ENCODE peak calls at places on chromosomes 3 and 15, in six cellular contexts. N, V, X, G, Q and E are unnamed samples.

GRCh38 chr3:116394365-116394764 is 50.9 kb downstream of the LSAMP start:
- DNase-seq in N (no peak), V (no peak), X (peak), G (no peak), Q (no peak), E (no peak)

GRCh38 chr3:9690451-9691450 is 12.9 kb upstream of the CPNE9 start:
- DNase-seq in X (peak), N (no peak), G (no peak), V (no peak), Q (no peak), E (no peak)

GRCh38 chr3:55127565-55127964 is 199.7 kb upstream of the LRTM1 start:
- DNase-seq in Q (no peak), G (no peak), N (no peak), V (no peak), X (no peak), E (no peak)

GRCh38 chr15:52678036-52678467 is 1.1 kb downstream of the ATOSA start:
- DNase-seq in Q (peak), V (peak), G (peak), X (peak), N (peak), E (no peak)

GRCh38 chr3:56985460-56986327 is 74.8 kb upstream of the SPATA12 start:
- DNase-seq in N (no peak), Q (no peak), G (no peak), V (no peak), X (peak), E (no peak)

GRCh38 chr15:45714501-45715488 is 80.0 kb downstream of the SQOR start:
- DNase-seq in Q (peak), N (peak), X (peak), V (peak), G (peak), E (no peak)

GRCh38 chr15:44861439-44861910 is 95.0 kb upstream of the TERB2 start:
- DNase-seq in G (no peak), V (no peak), N (no peak), X (no peak), Q (no peak), E (no peak)

GRCh38 chr3:65342084-65342683 is 654.4 kb upstream of the ADAMTS9 start:
- DNase-seq in G (peak), V (peak), Q (peak), X (no peak), N (peak), E (no peak)

GRCh38 chr3:110391640-110392395 is 679.8 kb upstream of the NECTIN3 start:
- DNase-seq in N (no peak), V (no peak), X (peak), G (no peak), Q (no peak), E (no peak)

GRCh38 chr15:32668942-32669341 is 27.4 kb downstream of the SCG5 start:
- DNase-seq in G (no peak), X (no peak), V (no peak), Q (no peak), N (no peak), E (peak)

GRCh38 chr3:178385280-178385952 is 150.8 kb upstream of the KCNMB2 start:
- DNase-seq in G (peak), X (peak), Q (no peak), V (peak), N (peak), E (no peak)

GRCh38 chr3:25592510-25592968 is 72.2 kb downstream of the TOP2B start:
- DNase-seq in G (peak), N (peak), V (peak), X (peak), Q (peak), E (no peak)

GRCh38 chr15:57323806-57324589 is 52.3 kb upstream of the CGNL1 start:
- DNase-seq in V (peak), G (no peak), Q (no peak), X (peak), N (no peak), E (no peak)

GRCh38 chr3:16374047-16375019 is 109.3 kb downstream of the OXNAD1 start:
- DNase-seq in N (no peak), X (no peak), G (no peak), V (no peak), Q (no peak), E (no peak)

GRCh38 chr15:63370764-63371163 is 10.9 kb downstream of the CA12 start:
- DNase-seq in X (no peak), N (no peak), V (no peak), Q (no peak), G (no peak), E (no peak)

GRCh38 chr3:153626158-153626557 is 464.1 kb downstream of the RAP2B start:
- DNase-seq in X (no peak), G (no peak), Q (no peak), N (no peak), V (no peak), E (no peak)

GRCh38 chr3:186261638-186262037 is 100.4 kb downstream of the DGKG start:
- DNase-seq in Q (no peak), X (no peak), N (no peak), V (peak), G (peak), E (no peak)

GRCh38 chr15:71115567-71116351 is 488 bp downstream of the THSD4 start:
- DNase-seq in X (peak), Q (peak), N (peak), G (peak), V (peak), E (no peak)

GRCh38 chr3:27589795-27590194 is 105.6 kb upstream of the SLC4A7 start:
- DNase-seq in V (no peak), Q (no peak), X (peak), G (no peak), N (no peak), E (no peak)

GRCh38 chr3:13204177-13204581 is 130.9 kb upstream of the IQSEC1 start:
- DNase-seq in N (no peak), X (no peak), V (no peak), G (no peak), Q (no peak), E (no peak)

GRCh38 chr3:129625071-129625874 is 18.8 kb upstream of the PLXND1 start:
- DNase-seq in V (no peak), N (no peak), G (no peak), Q (peak), X (no peak), E (peak)

GRCh38 chr3:184361532-184361931 is at the start of the genes CLCN2 and POLR2H:
- DNase-seq in Q (peak), V (peak), X (no peak), N (peak), G (peak), E (no peak)

GRCh38 chr3:119318871-119319270 is 24.7 kb downstream of the ARHGAP31 start:
- DNase-seq in X (peak), N (no peak), G (no peak), Q (no peak), V (no peak), E (no peak)

GRCh38 chr15:101676965-101677364 is 24.8 kb upstream of the TM2D3 start:
- DNase-seq in N (no peak), G (no peak), Q (no peak), X (no peak), V (no peak), E (no peak)

GRCh38 chr15:101452572-101452971 is 36.9 kb downstream of the PCSK6 start:
- DNase-seq in G (no peak), X (no peak), V (no peak), N (no peak), Q (no peak), E (no peak)

GRCh38 chr15:86036243-86036642 is 43.4 kb upstream of the AGBL1 start:
- DNase-seq in V (no peak), G (no peak), X (no peak), Q (no peak), N (no peak), E (no peak)

GRCh38 chr15:38589502-38589901 is 24.9 kb upstream of the RASGRP1 start:
- DNase-seq in Q (no peak), G (no peak), X (peak), V (peak), N (no peak), E (no peak)

GRCh38 chr15:28133281-28133680 is 34.2 kb upstream of the OCA2 start:
- DNase-seq in N (no peak), G (no peak), X (peak), V (no peak), Q (no peak), E (no peak)

GRCh38 chr3:136929984-136930671 is 27.7 kb upstream of the IL20RB start:
- DNase-seq in V (no peak), N (peak), G (no peak), Q (peak), X (no peak), E (no peak)

DNA sequence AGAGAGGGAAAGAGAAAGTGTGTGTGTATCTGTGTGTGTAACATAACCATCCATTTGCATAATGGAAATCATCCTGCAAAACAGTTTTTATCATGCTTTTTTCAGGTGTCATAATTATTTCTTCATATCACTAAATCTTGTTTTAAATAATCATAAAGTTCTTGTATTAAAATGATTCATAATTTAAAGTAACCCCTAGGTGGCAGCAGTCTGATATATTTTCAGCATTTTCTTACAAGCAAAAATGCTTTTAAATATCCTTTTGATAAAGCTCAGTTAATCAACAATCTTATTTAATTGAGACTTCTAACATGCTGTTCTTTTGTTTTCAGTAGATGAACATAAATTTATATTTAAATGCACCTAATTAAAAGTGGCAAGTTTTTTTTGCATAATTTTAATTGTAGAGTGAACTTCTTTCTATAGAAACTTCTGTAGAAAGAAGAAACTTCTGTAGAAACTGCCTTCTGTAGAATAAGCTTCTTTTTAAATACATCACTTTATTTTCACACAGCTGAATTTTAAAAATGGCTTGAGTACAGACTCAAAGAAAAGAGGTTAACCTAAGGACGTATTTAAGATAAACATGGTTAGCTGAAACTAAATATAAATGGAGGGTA is 72.5 kb downstream of the OPA1 start:
- DNase-seq in N (no peak), V (peak), Q (no peak), X (peak), G (peak), E (no peak)
- TF ChIP-seq CTCF in N (peak), V (peak), Q (no peak), X (peak), G (peak), E (peak)

GRCh38 chr3:149371001-149371722 is 6.3 kb downstream of the TM4SF1 start:
- DNase-seq in Q (no peak), G (no peak), V (peak), X (peak), N (no peak), E (no peak)
- TF ChIP-seq CTCF in Q (no peak), G (no peak), V (peak), X (no peak), N (no peak), E (no peak)

DNA sequence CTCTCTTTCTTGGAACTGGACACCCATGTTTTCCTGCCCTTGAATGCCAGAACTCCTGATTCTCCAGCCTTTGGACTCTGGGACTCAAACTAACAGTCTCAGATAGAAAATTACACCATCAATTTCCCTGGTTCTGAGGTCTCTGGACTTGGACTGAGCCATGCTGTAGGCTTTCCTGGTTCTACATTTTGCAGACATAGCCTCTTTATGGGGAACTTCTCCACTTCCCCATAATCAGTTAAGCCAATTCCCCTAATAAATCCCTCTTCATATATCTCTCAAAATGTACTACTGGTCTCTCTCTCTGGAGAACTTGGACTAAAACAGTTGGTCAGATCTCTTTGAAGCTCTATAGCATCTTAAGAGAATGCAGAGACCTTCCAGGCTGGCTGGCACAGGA is 391.8 kb downstream of the EDEM1 start:
- DNase-seq in N (no peak), Q (no peak), G (no peak), X (no peak), V (no peak), E (no peak)
- TF ChIP-seq CTCF in N (no peak), Q (no peak), G (no peak), X (no peak), V (no peak), E (no peak)

GRCh38 chr3:169362872-169363271 is 300.6 kb downstream of the MECOM start:
- DNase-seq in G (no peak), N (no peak), Q (no peak), X (no peak), V (peak), E (no peak)
- TF ChIP-seq CTCF in G (no peak), N (no peak), Q (no peak), X (no peak), V (peak), E (peak)

GRCh38 chr3:39127907-39128303 is 20.4 kb downstream of the TTC21A start:
- DNase-seq in V (no peak), G (no peak), Q (no peak), N (no peak), X (no peak), E (no peak)

GRCh38 chr3:39127296-39127906 is 19.9 kb downstream of the TTC21A start:
- DNase-seq in V (no peak), Q (no peak), G (no peak), N (no peak), X (no peak), E (no peak)

GRCh38 chr3:39124876-39125836 is 17.7 kb downstream of the TTC21A start:
- DNase-seq in X (no peak), N (peak), V (peak), G (no peak), Q (no peak), E (no peak)

GRCh38 chr3:39126532-39127071 is 19.1 kb downstream of the TTC21A start:
- DNase-seq in N (peak), Q (no peak), X (no peak), V (peak), G (peak), E (no peak)

DNA sequence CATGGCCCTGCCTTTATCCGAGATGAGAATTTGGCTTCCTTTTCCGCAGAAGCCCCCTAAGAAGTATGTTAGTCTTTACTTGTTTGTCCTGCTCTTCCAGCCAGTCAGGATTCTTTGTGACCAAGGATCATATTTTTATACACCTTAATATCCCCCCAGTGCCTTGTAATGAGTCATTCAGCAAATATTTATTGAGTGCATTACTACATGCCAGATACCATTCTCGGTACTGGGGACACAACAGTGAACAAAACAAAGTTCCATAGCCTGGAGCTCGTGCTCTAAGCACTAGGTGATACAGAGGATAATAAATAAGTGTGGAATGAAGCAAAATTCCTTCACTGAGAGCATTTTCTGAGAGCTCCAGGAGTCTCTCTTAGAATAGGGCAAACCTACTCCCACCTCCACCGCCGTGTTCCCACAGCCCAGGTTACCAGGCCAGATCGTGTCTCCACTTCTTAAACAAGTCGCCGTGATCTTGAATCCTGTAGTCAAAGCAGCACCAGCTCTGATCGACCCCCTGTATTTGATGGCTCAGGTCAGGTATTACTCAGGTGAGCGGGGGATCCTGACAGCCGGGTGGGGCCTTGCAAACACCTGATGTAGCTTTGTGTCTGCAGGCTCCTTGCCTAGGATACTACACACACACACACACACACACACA is 18.5 kb downstream of the TTC21A start:
- DNase-seq in N (peak), G (no peak), Q (no peak), X (no peak), V (peak), E (no peak)
- TF ChIP-seq CTCF in N (no peak), G (no peak), Q (no peak), X (no peak), V (no peak), E (no peak)

GRCh38 chr3:52533623-52534280 is at the start of gene NT5DC2:
- DNase-seq in X (peak), G (peak), Q (peak), N (peak), V (peak), E (peak)
- TF ChIP-seq CTCF in X (no peak), G (no peak), Q (no peak), N (no peak), V (peak), E (peak)